ENCODE peak calls at places on chromosome 15, in six cellular contexts. One of them, this sample, is unnamed.

GRCh38 chr15:76823903-76824302 is 81.2 kb downstream of the SCAPER start:
- DNase-seq in astrocyte: peak
- DNase-seq in activated gamma-delta T cell treated with Interleukin-2 at 50 U/mL for 16 hours: no peak
- DNase-seq in hepatocyte: no peak
- DNase-seq in NAMALWA: no peak
- DNase-seq in tibial nerve: no peak
- DNase-seq in this sample: no peak

GRCh38 chr15:57345584-57345983 is 30.7 kb upstream of the CGNL1 start:
- DNase-seq in tibial nerve: no peak
- DNase-seq in activated gamma-delta T cell treated with Interleukin-2 at 50 U/mL for 16 hours: no peak
- DNase-seq in NAMALWA: no peak
- DNase-seq in hepatocyte: peak
- DNase-seq in astrocyte: no peak
- DNase-seq in this sample: peak

GRCh38 chr15:98855815-98856539 is 151.6 kb downstream of the PGPEP1L start:
- DNase-seq in activated gamma-delta T cell treated with Interleukin-2 at 50 U/mL for 16 hours: no peak
- DNase-seq in NAMALWA: no peak
- DNase-seq in tibial nerve: no peak
- DNase-seq in astrocyte: no peak
- DNase-seq in hepatocyte: no peak
- DNase-seq in this sample: no peak

GRCh38 chr15:41490355-41490754 is 3.3 kb upstream of the ITPKA start:
- DNase-seq in tibial nerve: no peak
- DNase-seq in astrocyte: peak
- DNase-seq in NAMALWA: no peak
- DNase-seq in activated gamma-delta T cell treated with Interleukin-2 at 50 U/mL for 16 hours: no peak
- DNase-seq in hepatocyte: peak
- DNase-seq in this sample: peak

GRCh38 chr15:52728899-52729298 is 49.7 kb upstream of the ATOSA start:
- DNase-seq in NAMALWA: no peak
- DNase-seq in astrocyte: peak
- DNase-seq in hepatocyte: no peak
- DNase-seq in tibial nerve: no peak
- DNase-seq in activated gamma-delta T cell treated with Interleukin-2 at 50 U/mL for 16 hours: no peak
- DNase-seq in this sample: no peak

GRCh38 chr15:63236272-63236671 is 41.1 kb upstream of the APH1B start:
- DNase-seq in NAMALWA: no peak
- DNase-seq in hepatocyte: no peak
- DNase-seq in tibial nerve: no peak
- DNase-seq in activated gamma-delta T cell treated with Interleukin-2 at 50 U/mL for 16 hours: no peak
- DNase-seq in astrocyte: peak
- DNase-seq in this sample: no peak

GRCh38 chr15:84727429-84727828 is 11.5 kb upstream of the SEC11A start:
- DNase-seq in hepatocyte: no peak
- DNase-seq in tibial nerve: no peak
- DNase-seq in astrocyte: peak
- DNase-seq in NAMALWA: no peak
- DNase-seq in activated gamma-delta T cell treated with Interleukin-2 at 50 U/mL for 16 hours: no peak
- DNase-seq in this sample: no peak

GRCh38 chr15:25416693-25417092 is 22.1 kb downstream of the UBE3A start:
- DNase-seq in tibial nerve: no peak
- DNase-seq in astrocyte: no peak
- DNase-seq in hepatocyte: no peak
- DNase-seq in activated gamma-delta T cell treated with Interleukin-2 at 50 U/mL for 16 hours: no peak
- DNase-seq in NAMALWA: no peak
- DNase-seq in this sample: no peak

GRCh38 chr15:71364117-71364584 is 248.9 kb downstream of the THSD4 start:
- DNase-seq in tibial nerve: no peak
- DNase-seq in NAMALWA: no peak
- DNase-seq in activated gamma-delta T cell treated with Interleukin-2 at 50 U/mL for 16 hours: no peak
- DNase-seq in astrocyte: no peak
- DNase-seq in hepatocyte: no peak
- DNase-seq in this sample: no peak

GRCh38 chr15:27506752-27507151 is 535.8 kb downstream of the GABRG3 start:
- DNase-seq in hepatocyte: no peak
- DNase-seq in activated gamma-delta T cell treated with Interleukin-2 at 50 U/mL for 16 hours: no peak
- DNase-seq in NAMALWA: no peak
- DNase-seq in tibial nerve: no peak
- DNase-seq in astrocyte: no peak
- DNase-seq in this sample: no peak

GRCh38 chr15:69410290-69410874 is 3.8 kb upstream of the KIF23 start:
- DNase-seq in activated gamma-delta T cell treated with Interleukin-2 at 50 U/mL for 16 hours: no peak
- DNase-seq in tibial nerve: no peak
- DNase-seq in hepatocyte: no peak
- DNase-seq in NAMALWA: peak
- DNase-seq in astrocyte: no peak
- DNase-seq in this sample: peak

GRCh38 chr15:45943255-45943654 is 308.4 kb downstream of the SQOR start:
- DNase-seq in astrocyte: no peak
- DNase-seq in tibial nerve: no peak
- DNase-seq in NAMALWA: peak
- DNase-seq in activated gamma-delta T cell treated with Interleukin-2 at 50 U/mL for 16 hours: no peak
- DNase-seq in hepatocyte: peak
- DNase-seq in this sample: peak

GRCh38 chr15:37789392-37789776 is 145.1 kb upstream of the TMCO5A start:
- DNase-seq in hepatocyte: no peak
- DNase-seq in activated gamma-delta T cell treated with Interleukin-2 at 50 U/mL for 16 hours: no peak
- DNase-seq in NAMALWA: peak
- DNase-seq in astrocyte: no peak
- DNase-seq in tibial nerve: no peak
- DNase-seq in this sample: no peak

GRCh38 chr15:70199124-70199482 is 101.4 kb upstream of the TLE3 start:
- DNase-seq in activated gamma-delta T cell treated with Interleukin-2 at 50 U/mL for 16 hours: no peak
- DNase-seq in tibial nerve: no peak
- DNase-seq in hepatocyte: no peak
- DNase-seq in astrocyte: no peak
- DNase-seq in NAMALWA: no peak
- DNase-seq in this sample: no peak

GRCh38 chr15:70339551-70340517 is 242.1 kb upstream of the TLE3 start:
- DNase-seq in tibial nerve: no peak
- DNase-seq in activated gamma-delta T cell treated with Interleukin-2 at 50 U/mL for 16 hours: no peak
- DNase-seq in hepatocyte: no peak
- DNase-seq in astrocyte: peak
- DNase-seq in NAMALWA: no peak
- DNase-seq in this sample: no peak